ENCODE peak calls at places on chromosomes 3 and 15, in six cellular contexts. S is HCT116, D is HepG2, O is K562, K is H1, U is SK-N-SH. W is an unnamed sample. For H3K4me1, the result is how much of the 10 kb centered on the place peaks cover.

GRCh38 chr15:34217587-34218225 is 7.1 kb upstream of the EMC4 start:
- DNase-seq in K (no peak), O (no peak), D (no peak), S (no peak), U (no peak), W (no peak)

GRCh38 chr15:62769604-62770003 is 272.9 kb upstream of the TPM1 start:
- DNase-seq in K (no peak), O (no peak), D (no peak), U (no peak), S (peak), W (no peak)

GRCh38 chr3:119663885-119664284 is 3.5 kb upstream of the POPDC2 start:
- DNase-seq in U (no peak), S (no peak), D (no peak), K (no peak), O (no peak), W (no peak)

GRCh38 chr3:36579746-36580145 is 184.6 kb downstream of the DCLK3 start:
- DNase-seq in D (no peak), S (no peak), U (no peak), K (no peak), O (no peak), W (no peak)

GRCh38 chr3:43883729-43884396 is 193.1 kb downstream of the ABHD5 start:
- DNase-seq in O (no peak), U (no peak), K (no peak), D (no peak), S (no peak), W (no peak)

GRCh38 chr15:98943609-98944111 is 63.9 kb downstream of the PGPEP1L start:
- DNase-seq in U (no peak), O (no peak), K (no peak), D (no peak), S (no peak), W (no peak)

GRCh38 chr3:63387568-63387967 is 109.5 kb downstream of the SYNPR start:
- DNase-seq in O (no peak), K (no peak), D (no peak), S (no peak), U (no peak), W (no peak)

GRCh38 chr3:64214002-64214696 is 11.1 kb downstream of the PRICKLE2 start:
- DNase-seq in O (no peak), D (no peak), K (no peak), S (no peak), U (peak), W (no peak)

GRCh38 chr15:89129123-89129815 is 41.0 kb downstream of the ABHD2 start:
- DNase-seq in D (no peak), U (peak), K (peak), S (no peak), O (peak), W (peak)

GRCh38 chr3:10017636-10018292 is 8.5 kb upstream of the FANCD2 start:
- DNase-seq in U (no peak), O (no peak), K (no peak), S (no peak), D (no peak), W (no peak)

GRCh38 chr3:129240436-129240835 is 9.0 kb upstream of the COPG1 start:
- DNase-seq in O (no peak), K (no peak), D (no peak), U (no peak), S (no peak), W (no peak)

GRCh38 chr15:57198654-57199241 is 177.6 kb upstream of the CGNL1 start:
- DNase-seq in O (no peak), S (no peak), K (peak), D (no peak), U (peak), W (no peak)

GRCh38 chr15:62110000-62110851 is 43.4 kb downstream of the C2CD4A start:
- DNase-seq in O (no peak), S (no peak), K (no peak), U (peak), D (no peak), W (peak)

GRCh38 chr3:52434491-52435115 is 10.3 kb downstream of the SEMA3G start:
- DNase-seq in K (no peak), U (peak), O (no peak), S (no peak), D (no peak), W (no peak)

GRCh38 chr3:89145995-89146394 is 38.6 kb downstream of the EPHA3 start:
- DNase-seq in K (no peak), U (no peak), D (peak), O (no peak), S (no peak), W (no peak)

GRCh38 chr3:178275793-178276192 is 260.4 kb upstream of the KCNMB2 start:
- DNase-seq in O (no peak), D (no peak), U (no peak), K (no peak), S (no peak), W (no peak)

GRCh38 chr3:63207066-63207590 is 71.0 kb upstream of the SYNPR start:
- DNase-seq in S (no peak), O (no peak), U (no peak), D (no peak), K (no peak), W (no peak)

GRCh38 chr3:56796202-56796601 is 5.5 kb downstream of the ARHGEF3 start:
- DNase-seq in O (no peak), U (no peak), S (no peak), D (no peak), K (no peak), W (no peak)

GRCh38 chr3:179304605-179305004 is 18.2 kb upstream of the ZNF639 start:
- DNase-seq in U (no peak), D (no peak), O (peak), K (no peak), S (no peak), W (no peak)

GRCh38 chr3:128488995-128489859 is 3.8 kb downstream of the GATA2 start:
- DNase-seq in D (peak), K (no peak), O (peak), U (peak), S (peak), W (no peak)

GRCh38 chr3:125148016-125148812 is 64.3 kb downstream of the SLC12A8 start:
- DNase-seq in O (no peak), S (no peak), D (no peak), U (no peak), K (no peak), W (no peak)

GRCh38 chr15:69482686-69483256 is 30.2 kb downstream of the RPLP1 start:
- DNase-seq in U (no peak), O (no peak), S (no peak), D (no peak), K (no peak), W (no peak)

GRCh38 chr3:148493631-148494030 is 204.1 kb upstream of the AGTR1 start:
- DNase-seq in K (no peak), U (no peak), S (no peak), O (no peak), D (no peak), W (no peak)

GRCh38 chr3:14273886-14274517 is 95.4 kb downstream of the LSM3 start:
- DNase-seq in D (no peak), K (no peak), U (no peak), S (no peak), O (no peak), W (no peak)

GRCh38 chr3:114362815-114363214 is 69.0 kb downstream of the TIGIT start:
- DNase-seq in O (peak), D (peak), S (peak), U (peak), K (no peak), W (no peak)

GRCh38 chr3:169790687-169791429 is 17.7 kb downstream of the MYNN start:
- DNase-seq in O (no peak), S (no peak), D (no peak), K (no peak), U (no peak), W (no peak)

GRCh38 chr3:114380233-114380645 is 86.4 kb downstream of the TIGIT start:
- DNase-seq in S (peak), D (no peak), K (no peak), O (no peak), U (no peak), W (no peak)

GRCh38 chr3:195905970-195906864 is 2.1 kb downstream of the TNK2 start:
- DNase-seq in S (no peak), O (no peak), D (no peak), U (no peak), K (no peak), W (no peak)

GRCh38 chr3:85821130-85821756 is 862.5 kb downstream of the CADM2 start:
- DNase-seq in S (no peak), O (no peak), U (peak), K (peak), D (peak), W (no peak)

GRCh38 chr3:133761605-133762484 is 15.7 kb downstream of the TF start:
- DNase-seq in D (no peak), S (no peak), U (no peak), K (no peak), O (no peak), W (no peak)

GRCh38 chr3:43347774-43348173 is 61.4 kb downstream of the SNRK start:
- DNase-seq in K (no peak), D (no peak), S (no peak), O (no peak), U (no peak), W (no peak)

GRCh38 chr15:59116141-59116540 is 11.2 kb downstream of the CCNB2 start:
- DNase-seq in D (no peak), K (no peak), O (no peak), U (no peak), S (no peak), W (no peak)

GRCh38 chr15:25786040-25786439 is 77.1 kb downstream of the ATP10A start:
- DNase-seq in K (no peak), D (no peak), S (no peak), O (no peak), U (no peak), W (no peak)

GRCh38 chr15:66823601-66824000 is 121.6 kb downstream of the SMAD6 start:
- DNase-seq in O (no peak), D (no peak), S (no peak), U (no peak), K (no peak), W (no peak)

GRCh38 chr3:43349759-43350158 is 63.4 kb downstream of the SNRK start:
- DNase-seq in D (no peak), K (no peak), O (no peak), U (peak), S (no peak), W (no peak)

GRCh38 chr3:142445816-142446254 is 2.0 kb downstream of the XRN1 start:
- DNase-seq in U (no peak), O (no peak), D (peak), K (no peak), S (no peak), W (no peak)

GRCh38 chr3:13543251-13543650 is 5.7 kb upstream of the FBLN2 start:
- DNase-seq in K (no peak), S (no peak), U (no peak), O (no peak), D (no peak), W (no peak)

GRCh38 chr3:14430706-14431470 is 28.5 kb downstream of the SLC6A6 start:
- DNase-seq in S (no peak), D (no peak), K (no peak), O (no peak), U (no peak), W (no peak)

GRCh38 chr15:77019476-77020331 is 24.8 kb downstream of the PSTPIP1 start:
- DNase-seq in O (no peak), S (no peak), D (no peak), K (no peak), U (no peak), W (no peak)
- TF ChIP-seq SIN3A in O (no peak), S (no peak), D (no peak), K (no peak), U (no peak), W (no peak)

DNA sequence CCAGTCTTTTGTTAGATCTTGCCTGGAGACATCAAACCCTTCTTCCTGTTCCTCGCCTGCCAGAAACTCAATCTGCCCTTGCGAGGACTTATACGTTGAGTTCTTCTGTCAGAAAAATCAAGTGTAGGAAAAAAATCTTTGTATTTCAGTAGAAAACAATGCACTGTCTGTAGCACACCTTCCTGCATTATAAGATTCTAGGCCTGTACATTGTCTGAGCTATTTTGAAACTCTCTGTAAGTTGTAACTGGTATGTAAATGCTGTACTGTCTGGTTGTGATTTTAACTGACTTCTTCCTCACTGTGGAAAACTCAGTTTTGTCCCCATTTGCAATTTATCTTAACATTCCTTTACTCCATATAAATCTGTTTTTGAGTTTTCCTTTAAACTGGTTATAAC is 17.7 kb upstream of the XIRP1 start:
- DNase-seq in U (no peak), O (no peak), K (no peak), S (no peak), D (no peak), W (no peak)
- TF ChIP-seq CTCF in U (no peak), O (no peak), K (no peak), S (no peak), D (no peak), W (no peak)

GRCh38 chr15:78168591-78168990 is 19.4 kb downstream of the IDH3A start:
- DNase-seq in S (no peak), K (no peak), D (no peak), U (no peak), O (no peak), W (no peak)
- H3K4me1 ChIP-seq in S (under half), K (under half), D (under half), U (under half), O (under half), W (under half)

DNA sequence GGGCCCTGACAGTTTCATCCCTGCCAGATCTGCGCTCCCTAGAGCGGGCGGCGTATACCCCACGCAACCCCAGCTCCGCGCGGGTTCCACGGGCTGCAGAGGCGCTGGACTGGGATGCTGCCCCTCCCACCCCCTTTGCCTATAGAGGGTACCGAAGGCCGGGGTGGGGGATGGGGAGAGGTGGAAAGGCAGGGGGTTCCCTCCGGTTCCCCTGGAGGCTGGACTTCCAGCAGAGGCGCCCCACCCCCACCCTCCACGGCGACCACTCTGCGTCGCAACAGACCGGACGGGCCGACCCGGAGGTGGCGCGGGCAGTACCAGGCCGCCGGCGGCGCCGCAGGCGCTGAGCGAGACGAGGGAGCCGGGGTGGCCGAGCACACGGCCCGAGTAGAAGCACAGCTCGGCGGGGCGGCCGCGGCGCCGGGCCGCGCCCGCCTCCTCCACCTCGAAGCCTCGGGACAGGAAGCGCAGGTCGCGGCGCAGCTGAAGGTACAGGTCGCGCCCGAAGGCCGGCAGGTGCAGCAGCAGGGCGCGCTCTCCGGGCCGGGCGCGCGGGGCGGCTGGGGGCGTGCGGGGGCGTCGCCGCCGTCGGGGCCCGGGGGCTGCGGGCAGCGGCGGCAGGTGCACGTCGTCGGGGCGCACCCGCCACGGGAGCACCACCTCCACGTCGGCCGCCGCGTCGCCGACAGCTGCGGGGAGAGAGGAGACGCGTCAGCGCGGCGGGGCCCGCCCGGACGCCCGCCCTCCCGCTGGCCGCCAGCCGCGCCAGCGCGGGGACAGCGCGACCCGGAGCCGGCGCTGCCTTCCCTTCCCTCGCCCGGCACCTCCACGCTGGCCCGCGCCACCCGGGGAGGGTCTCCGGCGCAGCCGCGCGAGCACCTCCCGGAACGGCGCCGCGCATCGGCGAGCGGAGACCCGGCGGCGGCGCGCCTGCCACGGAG is 784 bp downstream of the ADAMTS17 start:
- DNase-seq in D (no peak), K (no peak), S (no peak), U (peak), O (no peak), W (no peak)
- TF ChIP-seq SIN3A in D (no peak), K (no peak), S (no peak), U (no peak), O (no peak), W (no peak)

GRCh38 chr3:140050977-140051957 is 116.3 kb downstream of the CLSTN2 start:
- DNase-seq in U (peak), K (peak), S (peak), D (peak), O (peak), W (no peak)
- TF ChIP-seq CTCF in U (no peak), K (peak), S (peak), D (peak), O (peak), W (peak)

DNA sequence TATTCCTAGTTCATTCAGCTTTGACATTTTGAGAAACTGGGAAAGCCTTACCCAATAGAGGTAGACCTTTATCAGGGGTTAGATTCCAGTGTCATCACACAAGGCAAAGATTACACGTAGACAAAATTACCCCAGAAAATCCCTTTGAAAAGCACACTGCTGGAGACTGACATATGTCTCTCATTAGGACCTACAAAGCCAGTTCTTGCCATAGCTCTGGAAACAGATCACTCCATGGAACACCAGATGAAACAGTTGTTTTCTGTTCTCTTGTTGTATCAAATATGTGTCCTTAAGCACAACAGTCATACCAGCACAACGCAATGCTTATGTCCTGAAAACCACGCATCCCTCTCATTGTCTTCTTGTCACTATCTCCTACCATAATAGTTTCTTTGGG is 44.7 kb downstream of the RARB start:
- DNase-seq in U (peak), K (no peak), S (no peak), O (no peak), D (no peak), W (no peak)
- H3K4me1 ChIP-seq in U (half or more), K (under half), S (under half), O (under half), D (under half), W (under half)

DNA sequence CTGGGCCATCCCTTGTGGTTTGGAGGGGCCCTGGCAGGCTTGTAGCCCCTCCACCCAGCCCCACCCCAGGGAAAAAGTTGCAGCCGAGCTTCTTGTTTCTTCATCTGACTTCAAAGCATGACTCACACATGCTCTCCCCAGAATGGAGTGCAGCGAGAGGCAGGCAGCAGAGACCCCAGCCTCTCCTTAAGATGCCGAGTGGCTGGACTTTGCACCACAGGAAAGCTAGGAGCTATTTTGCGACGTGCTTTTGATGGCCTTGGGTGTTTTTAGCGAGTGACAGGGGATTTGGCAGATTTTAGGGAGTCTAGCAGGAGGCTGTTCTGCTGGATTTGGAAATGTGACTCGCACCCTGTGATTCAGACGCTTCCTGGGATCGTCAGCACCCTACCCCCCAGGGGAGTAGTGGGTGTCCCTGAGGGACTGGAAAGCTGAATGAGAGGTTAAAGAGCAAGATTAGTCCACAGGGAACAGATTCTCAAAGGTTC is 14.2 kb downstream of the BAHD1 start:
- DNase-seq in D (no peak), S (no peak), U (no peak), O (peak), K (no peak), W (no peak)
- TF ChIP-seq SIN3A in D (no peak), S (no peak), U (no peak), O (no peak), K (no peak), W (no peak)

GRCh38 chr15:84981054-84981710 is 474 bp upstream of the PDE8A start:
- DNase-seq in O (peak), S (peak), U (peak), K (peak), D (peak), W (peak)
- TF ChIP-seq CTCF in O (peak), S (no peak), U (no peak), K (no peak), D (peak), W (no peak)

DNA sequence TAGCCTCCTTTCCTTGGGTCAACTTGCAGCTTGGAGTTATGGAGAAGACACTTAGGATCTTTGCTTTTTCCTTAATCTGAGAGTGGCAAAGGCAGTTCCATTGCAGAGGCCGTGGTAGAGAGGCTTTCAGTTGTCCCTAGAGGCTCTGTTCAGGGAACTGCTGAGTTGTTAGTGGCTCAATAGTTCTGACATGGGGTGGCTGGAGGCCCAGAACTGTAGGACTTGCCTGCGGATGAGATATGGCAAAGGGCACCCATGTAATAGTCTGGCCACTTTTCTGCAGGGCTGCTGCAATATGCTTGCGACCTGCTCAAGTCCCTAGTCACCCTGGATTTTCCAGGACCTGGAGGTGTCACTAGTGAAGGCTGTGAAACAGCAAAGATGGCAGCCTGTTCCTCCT is 99.9 kb downstream of the CLDN1 start:
- DNase-seq in O (no peak), S (no peak), D (no peak), U (no peak), K (no peak), W (no peak)
- H3K4me1 ChIP-seq in O (under half), S (under half), D (under half), U (under half), K (under half), W (under half)

GRCh38 chr3:161420746-161421145 is 49.4 kb upstream of the SPTSSB start:
- DNase-seq in D (peak), S (no peak), O (no peak), U (no peak), K (peak), W (no peak)
- TF ChIP-seq SIN3A in D (no peak), S (no peak), O (no peak), U (no peak), K (no peak), W (no peak)

W was measured in Panc1.